ENCODE peak calls at places on chromosomes 3 and 15, in ten cellular contexts. Y, G, O, C, N, Q, M, Z, H and B are unnamed samples.

GRCh38 chr3:150721285-150722130 is 17.8 kb upstream of the ERICH6 start:
- DNase-seq in C (no peak), Y (peak; percentile 55), G (peak; percentile 33), H (peak; percentile 77), O (peak; percentile 77), N (no peak), Q (peak; percentile 70), Z (no peak), M (no peak), B (peak; percentile 58)

GRCh38 chr3:101519685-101520365 is 6.8 kb upstream of the SENP7 start:
- DNase-seq in H (no peak), N (no peak), M (no peak), O (peak; percentile 33), C (no peak), Q (no peak), G (no peak), Z (no peak), Y (no peak), B (no peak)

GRCh38 chr15:83571820-83572707 is 81.9 kb upstream of the ADAMTSL3 start:
- DNase-seq in C (no peak), M (no peak), O (no peak), Y (peak; percentile 41), G (no peak), N (no peak), Q (peak; percentile 19), Z (no peak), H (peak; percentile 63), B (peak; percentile 22)

GRCh38 chr3:128309026-128309425 is 155.7 kb downstream of the EEFSEC start:
- DNase-seq in H (no peak), O (no peak), Z (peak; percentile 18), N (no peak), M (no peak), C (no peak), Y (no peak), Q (no peak), G (no peak), B (no peak)

GRCh38 chr3:13866406-13866965 is 13.4 kb downstream of the WNT7A start:
- DNase-seq in N (no peak), C (no peak), Z (no peak), H (no peak), Q (no peak), G (peak; percentile 75), Y (no peak), M (peak; percentile 22), O (no peak), B (no peak)

GRCh38 chr3:112615942-112616731 is 24.8 kb downstream of the CCDC80 start:
- DNase-seq in M (no peak), O (no peak), G (no peak), Z (no peak), N (no peak), H (no peak), Y (no peak), C (no peak), Q (no peak), B (no peak)

GRCh38 chr3:100231668-100232067 is 29.1 kb upstream of the TBC1D23 start:
- DNase-seq in Z (no peak), G (no peak), Q (peak; percentile 58), H (no peak), O (no peak), N (no peak), M (no peak), C (no peak), Y (no peak), B (no peak)

GRCh38 chr3:81891056-81891455 is 129.6 kb upstream of the GBE1 start:
- DNase-seq in H (no peak), O (no peak), C (no peak), Y (no peak), M (no peak), N (no peak), G (no peak), Q (no peak), Z (no peak), B (no peak)

GRCh38 chr15:81194723-81195122 is 2.0 kb upstream of the IL16 start:
- DNase-seq in N (no peak), G (no peak), O (no peak), Z (no peak), Y (no peak), H (no peak), M (no peak), Q (no peak), C (no peak), B (no peak)

GRCh38 chr3:146047485-146047884 is 113.5 kb downstream of the PLOD2 start:
- DNase-seq in H (no peak), N (no peak), G (no peak), Y (no peak), Z (no peak), O (no peak), Q (no peak), M (no peak), C (no peak), B (no peak)

GRCh38 chr3:29346828-29347227 is 66.0 kb downstream of the RBMS3 start:
- DNase-seq in M (no peak), O (no peak), C (no peak), N (no peak), H (peak; percentile 82), Y (no peak), G (no peak), Q (peak; percentile 59), Z (no peak), B (peak; percentile 69)

GRCh38 chr15:43511012-43511885 is 6.2 kb upstream of the MAP1A start:
- DNase-seq in Z (peak; percentile 63), Q (no peak), M (no peak), C (no peak), Y (no peak), O (peak; percentile 32), G (no peak), H (peak; percentile 76), N (no peak), B (peak; percentile 18)

GRCh38 chr3:32153414-32154016 is 47.1 kb downstream of the GPD1L start:
- DNase-seq in M (no peak), O (no peak), G (no peak), H (no peak), C (no peak), N (no peak), Y (no peak), Z (no peak), Q (no peak), B (no peak)

GRCh38 chr15:80773792-80774352 is 5.3 kb upstream of the CEMIP start:
- DNase-seq in Z (no peak), H (no peak), N (no peak), O (no peak), Y (no peak), M (no peak), Q (no peak), C (no peak), G (no peak), B (no peak)

GRCh38 chr3:24492971-24493551 is 1.6 kb downstream of the THRB start:
- DNase-seq in G (no peak), O (peak; percentile 15), H (no peak), Z (no peak), Y (no peak), Q (no peak), M (no peak), N (no peak), C (no peak), B (no peak)
- H3K27ac ChIP-seq in G (no peak overlapping the region), O (no peak overlapping the region), H (no peak overlapping the region), Z (no peak overlapping the region), Y (no peak overlapping the region), Q (no peak overlapping the region), M (no peak overlapping the region), N (no peak overlapping the region), C (no peak overlapping the region), B (no peak overlapping the region)

DNA sequence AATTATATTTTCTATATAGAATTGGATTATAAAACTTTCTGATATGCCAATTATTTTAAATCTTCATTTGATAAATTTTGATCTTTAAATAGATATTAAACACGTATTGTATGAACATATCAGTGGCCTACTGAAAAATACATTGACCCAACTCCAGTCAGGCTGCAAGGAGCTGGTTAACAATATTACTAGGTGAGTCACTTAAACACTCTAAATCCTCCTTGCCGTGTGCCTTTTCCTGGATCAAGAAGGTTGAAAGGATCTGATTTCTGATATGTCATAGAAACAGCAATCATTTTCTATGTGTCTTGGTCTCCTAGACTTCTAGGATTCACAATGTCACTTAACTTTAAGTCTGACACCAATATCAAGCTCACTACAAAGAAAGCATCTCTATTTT is 123.2 kb downstream of the TP63 start:
- DNase-seq in O (no peak), Q (no peak), Y (no peak), N (no peak), G (no peak), H (no peak), M (no peak), C (no peak), Z (no peak), B (no peak)
- H3K27ac ChIP-seq in O (no peak overlapping the region), Q (no peak overlapping the region), Y (no peak overlapping the region), N (no peak overlapping the region), G (no peak overlapping the region), H (no peak overlapping the region), M (no peak overlapping the region), C (no peak overlapping the region), Z (no peak overlapping the region), B (no peak overlapping the region)

DNA sequence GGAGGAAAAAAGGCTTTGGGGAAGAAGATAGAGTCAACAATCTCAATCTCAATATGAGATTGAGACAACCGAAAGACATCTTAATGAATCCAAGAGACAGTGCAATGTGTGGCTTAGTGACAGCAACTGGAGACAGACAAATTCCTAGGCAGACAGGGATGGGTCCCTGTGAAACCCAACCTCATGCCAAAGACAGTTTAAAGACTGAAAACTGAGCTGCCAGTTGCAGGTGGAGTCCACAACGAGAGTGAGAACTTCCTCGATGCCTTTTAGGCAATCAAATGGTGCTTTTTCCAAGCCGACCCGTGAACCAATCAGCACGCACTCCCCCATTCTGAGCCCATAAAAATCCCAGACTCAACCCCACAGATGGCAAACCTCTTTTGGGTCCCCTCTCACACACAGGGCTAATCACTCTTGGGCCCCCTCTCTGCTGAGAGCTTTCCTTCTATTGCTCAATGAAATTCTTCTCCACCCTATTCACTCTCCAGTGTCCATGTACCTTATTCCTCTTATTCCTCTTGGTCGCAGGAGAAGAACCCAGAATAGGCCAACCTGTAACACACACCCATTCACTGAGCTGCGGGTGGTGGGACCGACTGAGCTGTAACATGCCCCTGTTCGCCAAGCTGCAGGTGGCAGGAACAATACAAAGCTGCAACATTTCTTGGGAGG is 34.8 kb downstream of the ZMAT3 start:
- DNase-seq in C (no peak), M (no peak), G (no peak), Z (no peak), Y (no peak), O (no peak), Q (no peak), N (no peak), H (peak; percentile 38), B (no peak)
- H3K27ac ChIP-seq in C (no peak overlapping the region), M (no peak overlapping the region), G (peak overlapping the region; percentile 69), Z (no peak overlapping the region), Y (no peak overlapping the region), O (no peak overlapping the region), Q (no peak overlapping the region), N (no peak overlapping the region), H (no peak overlapping the region), B (peak overlapping the region; percentile 76)

DNA sequence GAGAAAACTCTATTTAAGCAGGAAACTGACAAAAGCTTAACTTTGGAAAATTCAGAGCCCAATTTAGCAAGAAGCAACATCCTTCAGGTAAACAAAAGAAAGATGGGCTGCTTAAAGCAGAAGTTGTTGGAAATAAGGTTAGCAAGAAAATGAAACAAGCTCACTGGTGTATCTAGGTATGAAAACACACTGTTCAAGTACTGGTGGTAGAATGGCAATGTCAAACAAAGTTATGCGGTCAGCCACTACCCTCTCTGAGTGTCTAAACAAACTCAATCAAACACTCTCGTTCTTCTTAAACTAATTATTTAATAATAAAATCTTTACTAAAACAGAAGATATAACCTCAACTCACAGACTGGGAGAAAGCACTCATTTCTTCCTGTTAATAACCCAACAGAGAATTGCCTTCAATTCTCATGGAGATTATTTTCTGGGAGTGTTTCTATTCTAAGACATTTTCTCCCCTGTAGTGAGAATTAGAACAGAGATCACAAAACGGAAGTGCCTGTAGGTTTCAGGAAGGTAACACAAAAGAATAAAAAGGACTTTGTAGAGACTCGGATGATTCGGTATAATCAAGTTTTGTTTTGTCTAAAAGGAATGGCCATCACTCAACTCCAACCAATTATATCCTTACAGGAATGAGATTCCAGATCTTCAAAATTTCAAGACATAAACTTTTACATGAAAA is 28.9 kb downstream of the PRICKLE2 start:
- DNase-seq in N (no peak), G (no peak), Q (no peak), M (no peak), H (no peak), C (no peak), O (no peak), Z (no peak), Y (no peak), B (no peak)
- H3K27ac ChIP-seq in N (no peak overlapping the region), G (no peak overlapping the region), Q (no peak overlapping the region), M (no peak overlapping the region), H (no peak overlapping the region), C (no peak overlapping the region), O (no peak overlapping the region), Z (peak overlapping the region; percentile 69), Y (no peak overlapping the region), B (no peak overlapping the region)